ENCODE peak calls at places on chromosomes 13 and 19, in six cellular contexts. M is ecto neural progenitor cell; T is stimulated activated CD4-positive, alpha-beta T cell treated with anti-CD3 and anti-CD28 coated beads, Interleukin-15, amount 100 ng/mL, for 24 hours; H is ACHN; S is retina; Y is WTC11. W is an unnamed sample.

GRCh38 chr13:37715606-37716015 is 117.0 kb upstream of the POSTN start:
- DNase-seq in T (no peak), H (no peak), S (no peak), Y (no peak), M (no peak), W (no peak)

GRCh38 chr13:36344886-36345437 is 1.2 kb downstream of the SPART start:
- DNase-seq in T (peak), Y (no peak), H (peak), S (no peak), M (no peak), W (no peak)

GRCh38 chr19:9043524-9043923 is 33.3 kb upstream of the MUC16 start:
- DNase-seq in Y (no peak), T (no peak), S (no peak), M (no peak), H (no peak), W (no peak)

GRCh38 chr13:112768795-112769411 is 79.1 kb downstream of the ATP11A start:
- DNase-seq in M (peak), S (no peak), T (peak), Y (no peak), H (no peak), W (no peak)

GRCh38 chr13:32073180-32073864 is 41.7 kb downstream of the FRY start:
- DNase-seq in M (no peak), T (no peak), S (no peak), H (no peak), Y (no peak), W (no peak)

GRCh38 chr19:17830567-17831418 is 9.5 kb upstream of the INSL3 start:
- DNase-seq in S (peak), M (peak), T (peak), Y (peak), H (peak), W (peak)

GRCh38 chr19:35718345-35719041 is 690 bp downstream of the KMT2B start:
- DNase-seq in Y (peak), S (peak), H (peak), T (peak), M (peak), W (peak)

GRCh38 chr19:48393559-48394330 is at the start of gene GRIN2D:
- DNase-seq in Y (peak), M (peak), H (peak), T (peak), S (peak), W (no peak)

GRCh38 chr13:99636728-99637353 is 135.6 kb downstream of the TM9SF2 start:
- DNase-seq in H (no peak), M (peak), T (no peak), S (no peak), Y (no peak), W (no peak)

GRCh38 chr13:19764237-19764636 is 18.5 kb downstream of the PSPC1 start:
- DNase-seq in T (no peak), H (no peak), S (no peak), Y (no peak), M (no peak), W (no peak)

GRCh38 chr19:993831-994393 is 6.3 kb upstream of the GRIN3B start:
- DNase-seq in H (no peak), S (no peak), T (no peak), M (no peak), Y (peak), W (no peak)

GRCh38 chr13:47036291-47037008 is 139.6 kb upstream of the HTR2A start:
- DNase-seq in T (no peak), S (no peak), Y (no peak), H (no peak), M (no peak), W (no peak)